ENCODE peak calls at places on chromosomes 5 and 9, in ten cellular contexts. H is stimulated activated CD8-positive, alpha-beta memory T cell treated with anti-CD3 and anti-CD28 coated beads, Interleukin-15, amount 100 ng/mL, for 1 hour; D is fibroblast of the conjunctiva; X is DMS79 treated with DMSO at 0.1 percent for 48 hours; Q is anterior cingulate cortex; V is lower lobe of right lung; P is EL; L is activated naive CD4-positive, alpha-beta T cell; N is NCI-H1694; I is GM03348. K is an unnamed sample.

GRCh38 chr5:163579729-163580128 is 74.3 kb downstream of the MAT2B start:
- DNase-seq in H (no peak), D (no peak), X (no peak), Q (no peak), V (no peak), P (no peak), L (no peak), N (no peak), I (no peak), K (no peak)

GRCh38 chr9:72648811-72649414 is 127.5 kb downstream of the TMC1 start:
- DNase-seq in H (no peak), D (no peak), X (no peak), Q (no peak), V (no peak), P (no peak), L (no peak), N (no peak), I (no peak), K (no peak)

GRCh38 chr5:150703767-150704166 is 2.9 kb upstream of the RBM22 start:
- DNase-seq in H (no peak), D (no peak), X (no peak), Q (no peak), V (no peak), P (no peak), L (no peak), N (no peak), I (no peak), K (no peak)

GRCh38 chr5:16736158-16736994 is 119.6 kb upstream of the RETREG1 start:
- DNase-seq in H (no peak), D (peak; percentile 73), X (peak; percentile 90), Q (no peak), V (peak; percentile 71), P (peak; percentile 54), L (no peak), N (peak; percentile 39), I (peak; percentile 64), K (peak; percentile 80)

GRCh38 chr5:82414043-82414393 is 135.9 kb upstream of the RPS23 start:
- DNase-seq in H (no peak), D (no peak), X (no peak), Q (no peak), V (no peak), P (no peak), L (no peak), N (no peak), I (no peak), K (no peak)

GRCh38 chr5:136062563-136063274 is 33.9 kb downstream of the TGFBI start:
- DNase-seq in H (no peak), D (no peak), X (peak; percentile 18), Q (no peak), V (no peak), P (peak; percentile 39), L (no peak), N (no peak), I (peak; percentile 23), K (peak; percentile 66)

GRCh38 chr5:66554211-66554610 is 42.0 kb upstream of the MAST4 start:
- DNase-seq in H (no peak), D (no peak), X (peak; percentile 53), Q (no peak), V (no peak), P (peak; percentile 40), L (no peak), N (no peak), I (no peak), K (no peak)

GRCh38 chr5:93600409-93601052 is 17.5 kb downstream of the NR2F1 start:
- DNase-seq in H (no peak), D (no peak), X (no peak), Q (no peak), V (no peak), P (no peak), L (no peak), N (no peak), I (no peak), K (no peak)

GRCh38 chr5:50415912-50416311 is 25.2 kb downstream of the EMB start:
- DNase-seq in H (no peak), D (no peak), X (no peak), Q (no peak), V (no peak), P (no peak), L (no peak), N (no peak), I (no peak), K (no peak)

GRCh38 chr9:93141771-93142483 is 7.9 kb upstream of the NINJ1 start:
- DNase-seq in H (no peak), D (no peak), X (no peak), Q (no peak), V (no peak), P (no peak), L (no peak), N (no peak), I (no peak), K (no peak)

GRCh38 chr9:118533101-118533500 is 828.9 kb downstream of the TLR4 start:
- DNase-seq in H (no peak), D (no peak), X (no peak), Q (no peak), V (no peak), P (peak; percentile 44), L (no peak), N (no peak), I (peak; percentile 60), K (no peak)

K was measured in GM23338.